ENCODE peak calls at places on chromosomes 4 and X, in six cellular contexts. U, G, Q, C, M and X are unnamed samples.

GRCh38 chr4:26496207-26496783 is 6.0 kb upstream of the CCKAR start:
- DNase-seq in C (no peak), Q (no peak), M (no peak), G (no peak), U (no peak), X (no peak)

GRCh38 chr4:4225915-4226605 is 669 bp downstream of the OTOP1 start:
- DNase-seq in G (no peak), U (peak), M (no peak), Q (peak), C (no peak), X (peak)

GRCh38 chr4:185280608-185281007 is 71.2 kb downstream of the SNX25 start:
- DNase-seq in U (peak), G (no peak), Q (no peak), M (no peak), C (no peak), X (no peak)

GRCh38 chr4:38378478-38378877 is 285.5 kb upstream of the KLF3 start:
- DNase-seq in M (no peak), G (no peak), U (no peak), C (no peak), Q (no peak), X (no peak)

GRCh38 chr4:37675587-37676290 is 10.4 kb downstream of the RELL1 start:
- DNase-seq in M (no peak), C (no peak), Q (no peak), G (no peak), U (no peak), X (no peak)

GRCh38 chrX:47573334-47574095 is 8.7 kb upstream of the TIMP1 start:
- DNase-seq in U (peak), C (no peak), M (no peak), Q (peak), G (peak), X (peak)

GRCh38 chrX:17605676-17606075 is 131.6 kb upstream of the SCML1 start:
- DNase-seq in G (no peak), U (peak), C (no peak), Q (peak), M (no peak), X (no peak)

GRCh38 chr4:183989471-183989870 is 84.4 kb downstream of the STOX2 start:
- DNase-seq in C (no peak), M (no peak), U (peak), G (no peak), Q (peak), X (no peak)

GRCh38 chrX:103488332-103488731 is 31.0 kb downstream of the RAB40A start:
- DNase-seq in M (no peak), G (no peak), C (no peak), Q (no peak), U (peak), X (no peak)

GRCh38 chr4:165293927-165294649 is 33.4 kb upstream of the MSMO1 start:
- DNase-seq in U (no peak), C (no peak), Q (no peak), G (no peak), M (no peak), X (no peak)

GRCh38 chr4:141802324-141802723 is 165.9 kb downstream of the IL15 start:
- DNase-seq in G (no peak), M (no peak), C (no peak), U (no peak), Q (peak), X (no peak)

GRCh38 chrX:38675856-38676255 is 114.5 kb downstream of the TSPAN7 start:
- DNase-seq in C (no peak), Q (no peak), G (no peak), U (peak), M (no peak), X (no peak)

GRCh38 chr4:118280501-118281218 is 72.1 kb downstream of the PRSS12 start:
- DNase-seq in C (peak), U (peak), Q (peak), G (peak), M (no peak), X (peak)

GRCh38 chr4:186792994-186793393 is 69.3 kb upstream of the FAT1 start:
- DNase-seq in M (no peak), C (peak), Q (peak), U (peak), G (no peak), X (no peak)

GRCh38 chr4:156970501-156971167 is 965 bp downstream of the PDGFC start:
- DNase-seq in Q (peak), M (no peak), G (peak), C (peak), U (peak), X (peak)

GRCh38 chrX:69014200-69014599 is 151.1 kb downstream of the PJA1 start:
- DNase-seq in Q (peak), C (no peak), M (no peak), U (peak), G (no peak), X (no peak)

GRCh38 chr4:54064317-54065275 is at the start of gene CHIC2:
- DNase-seq in C (peak), Q (peak), G (peak), M (peak), U (peak), X (peak)

GRCh38 chrX:103464774-103465117 is 54.5 kb downstream of the RAB40A start:
- DNase-seq in M (peak), Q (peak), U (peak), G (peak), C (peak), X (peak)

GRCh38 chr4:176849076-176849475 is 56.4 kb upstream of the VEGFC start:
- DNase-seq in Q (no peak), G (no peak), M (no peak), U (no peak), C (no peak), X (no peak)

GRCh38 chr4:136012250-136012649 is 1520.0 kb downstream of the PCDH18 start:
- DNase-seq in Q (no peak), U (peak), G (no peak), C (no peak), M (no peak), X (no peak)

GRCh38 chrX:109777749-109778148 is 44.7 kb upstream of the ACSL4 start:
- DNase-seq in Q (no peak), G (no peak), U (no peak), C (no peak), M (no peak), X (no peak)

GRCh38 chr4:3792813-3793212 is 26.6 kb downstream of the ADRA2C start:
- DNase-seq in C (no peak), M (peak), Q (no peak), U (no peak), G (no peak), X (peak)

GRCh38 chr4:150297861-150298474 is 219.7 kb downstream of the DCLK2 start:
- DNase-seq in C (peak), U (peak), M (no peak), Q (peak), G (peak), X (no peak)

GRCh38 chr4:75497133-75497532 is 17.1 kb downstream of the RCHY1 start:
- DNase-seq in M (no peak), U (peak), G (no peak), C (no peak), Q (peak), X (no peak)

GRCh38 chrX:2696698-2697215 is 5.7 kb downstream of the CD99 start:
- DNase-seq in M (no peak), Q (peak), U (peak), C (no peak), G (no peak), X (no peak)

GRCh38 chr4:5827108-5828004 is 65.5 kb downstream of the CRMP1 start:
- DNase-seq in Q (peak), G (no peak), M (no peak), U (no peak), C (no peak), X (no peak)

GRCh38 chr4:52837716-52838558 is 24.2 kb upstream of the RASL11B start:
- DNase-seq in U (peak), Q (peak), G (no peak), M (no peak), C (peak), X (no peak)

GRCh38 chr4:185941476-185941875 is 127.5 kb upstream of the TLR3 start:
- DNase-seq in U (no peak), G (no peak), C (peak), Q (no peak), M (no peak), X (no peak)

GRCh38 chrX:153884136-153885076 is 1.6 kb downstream of the L1CAM start:
- DNase-seq in G (no peak), C (no peak), U (no peak), Q (no peak), M (no peak), X (no peak)

GRCh38 chrX:153886915-153887314 is 942 bp upstream of the L1CAM start:
- DNase-seq in U (no peak), Q (no peak), M (no peak), G (no peak), C (peak), X (no peak)

GRCh38 chrX:153883163-153883843 is 2.7 kb downstream of the L1CAM start:
- DNase-seq in C (no peak), G (no peak), M (no peak), Q (no peak), U (no peak), X (no peak)

GRCh38 chrX:153885968-153886903 is at the start of gene L1CAM:
- DNase-seq in C (peak), Q (no peak), M (no peak), U (no peak), G (no peak), X (peak)

GRCh38 chrX:153885208-153885787 is 675 bp downstream of the L1CAM start:
- DNase-seq in Q (no peak), U (no peak), C (no peak), G (no peak), M (no peak), X (no peak)
- H3K9ac ChIP-seq in Q (no peak), U (no peak), C (no peak), G (peak), M (no peak), X (no peak)

GRCh38 chr4:106315968-106316772 is at the start of the genes AIMP1 and TBCK:
- DNase-seq in U (peak), M (peak), C (peak), G (peak), Q (peak), X (peak)
- H2AK5ac ChIP-seq in U (peak), M (no peak), C (peak), G (no peak), Q (peak), X (no peak)

GRCh38 chr4:140388015-140388414 is 14.6 kb downstream of the SCOC start:
- DNase-seq in G (no peak), C (no peak), Q (no peak), U (no peak), M (no peak), X (no peak)

GRCh38 chr4:140382732-140383131 is 9.3 kb downstream of the SCOC start:
- DNase-seq in C (no peak), G (no peak), U (no peak), Q (no peak), M (no peak), X (no peak)
- H4K91ac ChIP-seq in C (no peak), G (no peak), U (no peak), Q (no peak), M (no peak), X (no peak)

DNA sequence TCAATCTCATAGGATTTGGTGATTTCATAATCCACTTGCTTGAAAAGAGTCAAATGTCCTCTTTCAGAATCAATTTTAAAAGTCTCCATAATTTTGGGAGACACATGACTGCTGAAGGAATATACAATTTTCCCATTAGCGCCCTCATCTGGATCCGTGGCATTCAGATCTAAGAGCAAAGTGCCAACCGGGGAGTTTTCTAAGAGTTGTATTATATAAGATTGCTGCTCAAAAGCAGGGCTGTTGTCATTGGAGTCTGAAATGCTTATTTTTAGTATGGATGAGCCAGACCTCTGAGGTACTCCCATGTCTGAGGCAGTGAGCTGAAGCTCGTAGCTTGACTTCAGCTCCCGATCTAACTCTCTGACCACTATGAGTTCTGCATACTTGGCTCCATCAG is 1.2 kb downstream of the PCDH18 start:
- DNase-seq in C (no peak), Q (peak), M (no peak), G (no peak), U (peak), X (no peak)
- H3K9ac ChIP-seq in C (peak), Q (peak), M (no peak), G (no peak), U (peak), X (peak)

GRCh38 chr4:7971881-7972500 is 32.3 kb upstream of the AFAP1 start:
- DNase-seq in M (no peak), Q (no peak), U (no peak), C (peak), G (no peak), X (no peak)

GRCh38 chr4:7971159-7971631 is 31.5 kb upstream of the AFAP1 start:
- DNase-seq in C (no peak), U (no peak), M (no peak), G (no peak), Q (no peak), X (no peak)

GRCh38 chr4:7967501-7968261 is 28.0 kb upstream of the AFAP1 start:
- DNase-seq in G (no peak), C (no peak), M (no peak), U (peak), Q (peak), X (no peak)

GRCh38 chr4:7968262-7968896 is 28.7 kb upstream of the AFAP1 start:
- DNase-seq in M (no peak), G (no peak), U (no peak), C (no peak), Q (no peak), X (no peak)

GRCh38 chr4:7970031-7970946 is 30.6 kb upstream of the AFAP1 start:
- DNase-seq in C (peak), G (no peak), M (no peak), U (peak), Q (peak), X (no peak)
- H2AK5ac ChIP-seq in C (peak), G (peak), M (peak), U (peak), Q (peak), X (no peak)

GRCh38 chr4:109091754-109092409 is 210.6 kb downstream of the COL25A1 start:
- DNase-seq in G (no peak), U (no peak), C (no peak), Q (no peak), M (no peak), X (no peak)
- H4K91ac ChIP-seq in G (no peak), U (no peak), C (no peak), Q (no peak), M (no peak), X (no peak)